ENCODE peak calls at places on chromosomes 6 and 20, in seven cellular contexts. S, T, E, A, Q, I and O are unnamed samples.
A peak's percentile ranks its signal among the peaks of the same experiment; 100 is the strongest.

GRCh38 chr6:108497883-108498282 is 62.8 kb upstream of the FOXO3 start:
- DNase-seq in Q (no peak), A (no peak), I (peak; percentile 66), E (peak; percentile 43), T (no peak), S (no peak), O (no peak)

GRCh38 chr6:35166160-35166919 is 25.2 kb upstream of the TCP11 start:
- DNase-seq in I (no peak), S (no peak), T (no peak), Q (no peak), A (no peak), E (no peak), O (no peak)

GRCh38 chr6:56017198-56017597 is 141.8 kb upstream of the BMP5 start:
- DNase-seq in E (no peak), Q (no peak), A (no peak), S (no peak), I (no peak), T (no peak), O (no peak)

GRCh38 chr6:116072368-116072767 is 11.7 kb upstream of the FRK start:
- DNase-seq in Q (no peak), A (no peak), E (no peak), I (no peak), T (no peak), S (no peak), O (no peak)

GRCh38 chr6:100664274-100665040 is 199.7 kb upstream of the SIM1 start:
- DNase-seq in E (peak; percentile 15), A (peak; percentile 4), S (no peak), Q (no peak), T (no peak), I (no peak), O (no peak)

GRCh38 chr6:40484066-40484465 is 103.1 kb downstream of the LRFN2 start:
- DNase-seq in S (no peak), T (no peak), E (no peak), Q (no peak), I (no peak), A (no peak), O (no peak)

GRCh38 chr6:168197636-168198301 is 118.8 kb upstream of the FRMD1 start:
- DNase-seq in I (no peak), S (no peak), E (no peak), A (no peak), T (no peak), Q (peak; percentile 44), O (peak; percentile 46)

GRCh38 chr6:16759646-16760535 is 1.4 kb downstream of the ATXN1 start:
- DNase-seq in T (peak; percentile 93), A (peak; percentile 59), E (peak; percentile 91), Q (peak; percentile 95), S (peak; percentile 70), I (peak; percentile 77), O (peak; percentile 95)

GRCh38 chr6:145544031-145544430 is 191.3 kb downstream of the EPM2A start:
- DNase-seq in E (peak; percentile 17), A (peak; percentile 4), S (no peak), T (no peak), Q (no peak), I (no peak), O (no peak)

GRCh38 chr6:54291146-54291545 is 17.1 kb upstream of the TINAG start:
- DNase-seq in Q (no peak), A (no peak), T (no peak), E (peak; percentile 21), I (no peak), S (no peak), O (no peak)

GRCh38 chr20:890671-891070 is 25.5 kb downstream of the ANGPT4 start:
- DNase-seq in I (no peak), Q (no peak), T (no peak), A (no peak), S (no peak), E (no peak), O (no peak)

GRCh38 chr6:165274611-165275010 is 34.8 kb downstream of the C6orf118 start:
- DNase-seq in E (no peak), T (no peak), Q (no peak), S (no peak), A (no peak), I (no peak), O (no peak)

GRCh38 chr20:10209091-10209490 is 9.5 kb upstream of the SNAP25 start:
- DNase-seq in T (no peak), I (no peak), Q (no peak), A (no peak), S (no peak), E (no peak), O (no peak)

GRCh38 chr20:48797275-48797825 is 30.4 kb downstream of the PREX1 start:
- DNase-seq in T (peak; percentile 58), A (no peak), Q (no peak), I (no peak), E (no peak), S (no peak), O (peak; percentile 63)

GRCh38 chr20:23289724-23290395 is 60.7 kb upstream of the NXT1 start:
- DNase-seq in S (no peak), E (no peak), A (no peak), I (no peak), Q (no peak), T (no peak), O (no peak)

GRCh38 chr6:108947114-108947854 is 99.1 kb downstream of the ARMC2 start:
- DNase-seq in T (no peak), E (peak; percentile 74), S (no peak), A (peak; percentile 91), Q (no peak), I (no peak), O (no peak)